ENCODE peak calls at places on chromosomes 12 and 14, in seven cellular contexts. Y is ascending aorta, B is tibial artery, U is pancreas, X is upper lobe of right lung, L is left ventricle myocardium inferior, Q is esophagus squamous epithelium. F is an unnamed sample. For H3K4me1, the result is how much of the 10 kb centered on the place peaks cover.

GRCh38 chr12:128365831-128366231 is 98.9 kb downstream of the TMEM132C start:
- DNase-seq in Y (no peak), B (no peak), U (no peak), X (no peak), L (no peak), Q (no peak), F (no peak)

GRCh38 chr14:60651051-60651935 is 2.0 kb upstream of the SIX1 start:
- DNase-seq in Y (no peak), B (no peak), U (no peak), X (no peak), L (no peak), Q (no peak), F (no peak)

GRCh38 chr12:95147836-95148235 is 69.4 kb downstream of the FGD6 start:
- DNase-seq in Y (no peak), B (no peak), U (no peak), X (no peak), L (no peak), Q (no peak), F (no peak)

GRCh38 chr12:106070147-106070546 is 68.6 kb downstream of the NUAK1 start:
- DNase-seq in Y (no peak), B (no peak), U (no peak), X (no peak), L (no peak), Q (no peak), F (no peak)

GRCh38 chr12:97567619-97568110 is 105.1 kb downstream of the RMST start:
- DNase-seq in Y (no peak), B (no peak), U (no peak), X (no peak), L (no peak), Q (no peak), F (no peak)

GRCh38 chr12:89353823-89354629 is 1.7 kb upstream of the DUSP6 start:
- DNase-seq in Y (peak), B (peak), U (peak), X (peak), L (peak), Q (peak), F (peak)

GRCh38 chr12:90510948-90511347 is 444.0 kb downstream of the CCER1 start:
- DNase-seq in Y (no peak), B (no peak), U (no peak), X (no peak), L (no peak), Q (no peak), F (no peak)

GRCh38 chr12:127964717-127965116 is 302.3 kb upstream of the TMEM132C start:
- DNase-seq in Y (no peak), B (no peak), U (no peak), X (no peak), L (no peak), Q (no peak), F (no peak)

GRCh38 chr12:101050631-101051030 is 159.4 kb downstream of the SLC5A8 start:
- DNase-seq in Y (no peak), B (no peak), U (no peak), X (no peak), L (no peak), Q (no peak), F (no peak)

DNA sequence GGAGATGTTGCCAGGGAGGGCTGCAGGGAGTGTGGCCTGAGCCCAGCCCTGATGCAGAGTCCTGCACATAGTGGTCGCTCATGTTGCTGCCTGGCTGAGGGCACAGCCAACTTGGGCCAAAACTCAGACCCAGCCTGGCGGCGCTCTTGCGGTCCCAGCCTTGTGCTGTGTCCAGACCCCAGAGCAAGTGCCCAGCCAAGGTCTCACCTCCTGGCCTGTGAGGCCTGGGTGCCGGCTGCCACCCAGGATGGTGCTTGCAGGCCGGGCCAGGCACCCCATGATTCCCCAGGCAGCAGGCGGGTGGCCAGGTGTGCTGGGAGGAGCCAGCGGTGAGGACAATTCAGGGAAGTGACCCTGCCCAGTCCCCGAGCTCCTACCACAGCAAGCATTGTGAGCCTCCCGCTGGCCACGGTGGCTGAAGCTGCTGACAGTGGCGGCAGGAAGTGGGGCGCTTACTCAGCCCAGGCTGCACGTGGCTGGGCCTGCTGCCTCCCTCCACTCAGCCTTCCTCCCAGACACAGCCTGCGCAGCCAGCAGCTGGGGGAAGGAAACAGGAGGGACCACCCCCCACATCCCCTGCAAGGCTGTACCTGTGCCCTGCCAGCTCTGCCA is 17.7 kb upstream of the PGF start:
- DNase-seq in Y (peak), B (peak), U (no peak), X (peak), L (peak), Q (no peak), F (peak)
- H3K4me1 ChIP-seq in Y (under half), B (under half), U (under half), X (under half), L (under half), Q (under half), F (under half)

GRCh38 chr12:12628013-12628412 is 16.3 kb downstream of the CREBL2 start:
- DNase-seq in Y (no peak), B (no peak), U (no peak), X (no peak), L (no peak), Q (no peak), F (no peak)

GRCh38 chr12:12622418-12622817 is 10.7 kb downstream of the CREBL2 start:
- DNase-seq in Y (no peak), B (no peak), U (no peak), X (no peak), L (no peak), Q (no peak), F (peak)

GRCh38 chr12:12627308-12627827 is 15.7 kb downstream of the CREBL2 start:
- DNase-seq in Y (no peak), B (no peak), U (no peak), X (no peak), L (no peak), Q (no peak), F (no peak)

GRCh38 chr12:12624479-12625120 is 12.9 kb downstream of the CREBL2 start:
- DNase-seq in Y (no peak), B (no peak), U (no peak), X (no peak), L (no peak), Q (no peak), F (no peak)

DNA sequence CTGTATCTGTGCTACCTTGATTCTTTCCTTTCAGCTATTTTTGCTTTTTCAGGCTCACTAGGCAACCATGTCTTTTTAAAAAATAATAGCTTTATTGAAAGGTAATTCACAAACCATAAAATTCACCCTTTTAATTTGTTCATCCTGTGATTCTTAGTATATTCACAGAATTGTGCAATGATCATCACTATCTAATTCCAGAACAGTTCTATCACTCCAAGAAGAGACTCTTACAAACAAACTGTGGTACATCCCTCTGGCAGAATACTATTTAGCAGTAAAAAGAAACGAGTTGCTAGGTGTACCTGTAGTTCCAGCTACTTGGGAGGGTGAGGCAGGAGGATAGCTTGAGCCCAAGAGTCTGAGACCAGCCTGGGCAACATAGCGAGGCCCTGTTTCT is 14.8 kb downstream of the CREBL2 start:
- DNase-seq in Y (no peak), B (no peak), U (no peak), X (no peak), L (no peak), Q (no peak), F (no peak)
- H3K4me1 ChIP-seq in Y (under half), B (under half), U (under half), X (under half), L (under half), Q (under half), F (half or more)

GRCh38 chr12:108712164-108712924 is 19.0 kb downstream of the CORO1C start:
- DNase-seq in Y (no peak), B (no peak), U (no peak), X (no peak), L (no peak), Q (no peak), F (no peak)
- H3K4me1 ChIP-seq in Y (under half), B (under half), U (under half), X (under half), L (half or more), Q (under half), F (under half)

GRCh38 chr12:116171549-116171948 is 105.9 kb downstream of the MED13L start:
- DNase-seq in Y (no peak), B (no peak), U (no peak), X (no peak), L (no peak), Q (no peak), F (no peak)
- H3K4me1 ChIP-seq in Y (under half), B (under half), U (under half), X (under half), L (half or more), Q (under half), F (under half)

GRCh38 chr12:93759512-93760081 is 82.4 kb downstream of the CRADD start:
- DNase-seq in Y (no peak), B (no peak), U (no peak), X (no peak), L (no peak), Q (no peak), F (no peak)

GRCh38 chr12:93758974-93759373 is 81.8 kb downstream of the CRADD start:
- DNase-seq in Y (no peak), B (no peak), U (no peak), X (no peak), L (no peak), Q (no peak), F (no peak)

GRCh38 chr12:93757792-93758694 is 80.9 kb downstream of the CRADD start:
- DNase-seq in Y (no peak), B (no peak), U (no peak), X (no peak), L (no peak), Q (no peak), F (no peak)

GRCh38 chr12:93762059-93762719 is 85.0 kb downstream of the CRADD start:
- DNase-seq in Y (no peak), B (no peak), U (no peak), X (no peak), L (no peak), Q (no peak), F (no peak)

DNA sequence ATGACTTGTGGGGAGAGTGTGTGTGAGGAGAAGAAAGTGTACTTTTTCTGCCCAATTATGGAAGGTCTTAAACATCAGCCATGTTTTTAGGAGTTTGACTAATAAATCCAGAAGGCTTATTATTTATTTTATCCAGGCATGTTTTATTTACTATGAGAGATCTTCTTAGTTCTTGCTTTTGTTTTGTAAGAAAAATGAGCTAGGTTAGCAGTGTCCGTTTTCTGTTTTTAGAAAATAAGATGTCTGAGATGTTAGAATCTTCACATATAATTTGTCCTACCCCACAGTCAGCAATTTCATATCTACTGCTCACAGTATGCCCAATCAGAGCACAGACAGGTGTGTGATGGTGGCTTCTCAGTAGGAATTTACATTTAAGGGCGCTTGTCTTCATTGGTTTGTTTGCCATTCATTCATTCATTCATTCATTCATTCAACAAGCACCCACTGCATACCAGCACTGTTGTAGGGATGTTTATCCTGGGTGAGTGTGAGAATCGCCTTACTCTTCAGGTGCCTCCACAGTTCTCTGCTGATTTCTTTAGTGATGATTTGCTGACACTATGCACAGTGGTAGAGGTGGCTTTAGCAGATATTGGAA is 83.2 kb downstream of the CRADD start:
- DNase-seq in Y (no peak), B (no peak), U (no peak), X (no peak), L (no peak), Q (no peak), F (no peak)
- H3K4me1 ChIP-seq in Y (under half), B (under half), U (under half), X (under half), L (half or more), Q (under half), F (under half)

GRCh38 chr12:27179399-27180214 is 64.5 kb upstream of the STK38L start:
- DNase-seq in Y (no peak), B (no peak), U (no peak), X (no peak), L (no peak), Q (no peak), F (peak)
- H3K4me1 ChIP-seq in Y (under half), B (under half), U (under half), X (under half), L (under half), Q (under half), F (under half)

DNA sequence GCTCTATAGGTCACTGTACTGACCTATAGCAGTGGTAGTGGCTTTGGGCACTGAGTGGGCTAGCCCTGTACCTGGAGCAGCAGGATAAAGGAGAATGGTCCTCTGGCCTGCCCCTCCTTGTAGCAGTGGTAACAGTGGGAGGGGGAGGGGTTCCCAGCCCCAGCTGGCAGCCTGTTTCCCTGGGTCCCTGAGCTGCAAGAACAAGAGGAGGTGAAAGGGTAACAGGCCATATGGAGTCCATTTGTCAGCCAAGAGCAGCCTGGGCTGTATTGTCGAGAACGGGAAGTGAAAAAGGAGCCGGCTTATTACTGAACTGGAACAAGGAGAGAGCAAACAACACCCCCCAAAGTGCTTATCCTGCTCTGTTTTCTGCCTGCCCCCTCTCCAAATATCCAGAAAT is 73.8 kb upstream of the SRSF5 start:
- DNase-seq in Y (no peak), B (no peak), U (no peak), X (no peak), L (peak), Q (no peak), F (no peak)
- H3K4me1 ChIP-seq in Y (under half), B (under half), U (under half), X (half or more), L (half or more), Q (under half), F (under half)

F was measured in CD4-positive, CD25-positive, alpha-beta regulatory T cell.